ENCODE peak calls at places on chromosome 9, in four cellular contexts. U is HepG2, L is GM12878, H is H1. I is an unnamed sample. For H3K9me3, the result is how much of the 10 kb centered on the place peaks cover.

GRCh38 chr9:107480386-107480789 is 9.2 kb downstream of the KLF4 start:
- DNase-seq in H (no peak), L (no peak), U (no peak), I (no peak)

GRCh38 chr9:137458194-137459146 is 664 bp downstream of the NSMF start:
- DNase-seq in L (no peak), H (no peak), U (no peak), I (no peak)

GRCh38 chr9:33306037-33306436 is 15.7 kb downstream of the NFX1 start:
- DNase-seq in L (no peak), H (no peak), U (no peak), I (no peak)

GRCh38 chr9:37036237-37037136 is 2.4 kb upstream of the PAX5 start:
- DNase-seq in H (peak), L (no peak), U (no peak), I (no peak)

GRCh38 chr9:34190996-34191892 is 12.4 kb downstream of the UBAP1 start:
- DNase-seq in L (no peak), H (no peak), U (peak), I (no peak)

GRCh38 chr9:116365056-116365471 is 211.5 kb downstream of the PAPPA start:
- DNase-seq in H (no peak), U (no peak), L (no peak), I (no peak)

GRCh38 chr9:92147030-92147853 is 32.0 kb upstream of the SPTLC1 start:
- DNase-seq in U (no peak), L (no peak), H (no peak), I (no peak)

GRCh38 chr9:89496645-89497044 is 1.3 kb downstream of the SEMA4D start:
- DNase-seq in U (no peak), H (no peak), L (no peak), I (no peak)

GRCh38 chr9:69546265-69546664 is 125.9 kb downstream of the APBA1 start:
- DNase-seq in L (no peak), U (peak), H (no peak), I (peak)

DNA sequence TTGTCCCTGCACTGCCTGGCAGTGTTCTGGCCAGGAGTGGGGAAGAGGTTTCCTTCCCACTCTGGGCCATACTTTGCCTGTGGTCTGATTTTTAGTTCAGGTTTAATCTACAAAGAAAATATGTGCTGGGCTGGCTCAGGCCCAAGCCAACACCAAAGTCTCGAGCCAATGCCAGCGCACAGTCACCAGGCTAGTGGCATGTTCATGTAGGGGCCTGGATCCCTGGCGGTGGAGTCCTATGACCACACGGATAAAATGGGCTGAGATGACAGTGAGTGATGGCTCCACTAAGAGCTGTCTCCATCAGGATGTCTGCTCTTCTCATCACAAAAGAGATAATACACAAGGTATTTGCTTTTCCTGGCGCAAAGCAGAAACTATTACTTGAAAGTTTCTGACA is 92.8 kb upstream of the PTPN3 start:
- DNase-seq in L (no peak), H (no peak), U (no peak), I (no peak)
- TF ChIP-seq SUZ12 in L (no peak), H (no peak), U (no peak), I (no peak)

GRCh38 chr9:114098021-114098659 is 952 bp downstream of the KIF12 start:
- DNase-seq in U (no peak), H (peak), L (no peak), I (no peak)
- TF ChIP-seq YY1 in U (no peak), H (no peak), L (no peak), I (no peak)

GRCh38 chr9:93173365-93174150 is 10.4 kb upstream of the WNK2 start:
- DNase-seq in L (no peak), U (no peak), H (no peak), I (no peak)
- H3K9me3 ChIP-seq in L (under half), U (under half), H (under half), I (under half)

DNA sequence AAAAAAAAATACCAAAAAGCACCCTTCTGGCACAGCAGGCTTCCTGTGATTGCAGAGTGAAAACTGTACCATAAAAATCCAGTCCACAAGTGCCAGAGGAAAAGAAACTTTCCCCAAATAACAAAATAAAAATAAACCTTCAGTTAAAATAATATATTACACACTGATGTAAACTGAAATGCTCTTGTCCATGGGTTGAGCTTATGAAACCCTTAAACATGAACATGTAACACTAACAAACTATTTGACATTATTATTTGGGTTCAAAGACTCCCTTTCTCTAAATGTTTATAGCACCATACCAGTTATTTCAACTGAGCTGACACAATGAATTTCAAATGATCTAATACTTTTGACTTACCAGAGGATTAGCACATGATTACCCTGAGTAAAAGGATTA is 251.1 kb downstream of the BNC2 start:
- DNase-seq in U (no peak), H (no peak), L (no peak), I (no peak)
- TF ChIP-seq SUZ12 in U (no peak), H (no peak), L (no peak), I (no peak)

I was measured in NT2/D1.